ENCODE peak calls at places on chromosome 17, in nine cellular contexts. One of them, this sample, is unnamed.

GRCh38 chr17:28317965-28318758 is 838 bp upstream of the TMEM97 start:
- DNase-seq in right atrium auricular region: no peak
- DNase-seq in endothelial cell: peak
- DNase-seq in epithelial cell of esophagus: no peak
- DNase-seq in ovary: no peak
- DNase-seq in breast epithelium: no peak
- DNase-seq in stomach: no peak
- DNase-seq in RWPE1: no peak
- DNase-seq in D721Med: no peak
- DNase-seq in this sample: peak

GRCh38 chr17:77286641-77287431 is 146.1 kb downstream of the SEC14L1 start:
- DNase-seq in right atrium auricular region: no peak
- DNase-seq in ovary: no peak
- DNase-seq in D721Med: peak
- DNase-seq in RWPE1: peak
- DNase-seq in stomach: peak
- DNase-seq in endothelial cell: no peak
- DNase-seq in breast epithelium: peak
- DNase-seq in epithelial cell of esophagus: peak
- DNase-seq in this sample: no peak

GRCh38 chr17:70848785-70849184 is 679.5 kb downstream of the KCNJ2 start:
- DNase-seq in RWPE1: peak
- DNase-seq in epithelial cell of esophagus: peak
- DNase-seq in stomach: no peak
- DNase-seq in D721Med: no peak
- DNase-seq in right atrium auricular region: no peak
- DNase-seq in breast epithelium: no peak
- DNase-seq in ovary: no peak
- DNase-seq in endothelial cell: no peak
- DNase-seq in this sample: no peak

GRCh38 chr17:42010898-42011516 is 6.2 kb downstream of the DNAJC7 start:
- DNase-seq in endothelial cell: no peak
- DNase-seq in D721Med: no peak
- DNase-seq in stomach: no peak
- DNase-seq in right atrium auricular region: no peak
- DNase-seq in epithelial cell of esophagus: peak
- DNase-seq in ovary: no peak
- DNase-seq in breast epithelium: no peak
- DNase-seq in RWPE1: peak
- DNase-seq in this sample: no peak

GRCh38 chr17:20967776-20968175 is 75.0 kb downstream of the USP22 start:
- DNase-seq in ovary: no peak
- DNase-seq in breast epithelium: no peak
- DNase-seq in stomach: no peak
- DNase-seq in endothelial cell: no peak
- DNase-seq in epithelial cell of esophagus: peak
- DNase-seq in RWPE1: no peak
- DNase-seq in D721Med: no peak
- DNase-seq in right atrium auricular region: no peak
- DNase-seq in this sample: no peak

GRCh38 chr17:42387221-42387657 is 1.0 kb downstream of the STAT3 start:
- DNase-seq in ovary: no peak
- DNase-seq in D721Med: no peak
- DNase-seq in endothelial cell: no peak
- DNase-seq in breast epithelium: no peak
- DNase-seq in RWPE1: peak
- DNase-seq in stomach: no peak
- DNase-seq in epithelial cell of esophagus: peak
- DNase-seq in right atrium auricular region: no peak
- DNase-seq in this sample: no peak

GRCh38 chr17:1829189-1829578 is 518 bp downstream of the SMYD4 start:
- DNase-seq in stomach: no peak
- DNase-seq in RWPE1: peak
- DNase-seq in breast epithelium: no peak
- DNase-seq in right atrium auricular region: no peak
- DNase-seq in ovary: peak
- DNase-seq in endothelial cell: no peak
- DNase-seq in epithelial cell of esophagus: peak
- DNase-seq in D721Med: no peak
- DNase-seq in this sample: peak

GRCh38 chr17:35169964-35170363 is 22.3 kb downstream of the UNC45B start:
- DNase-seq in D721Med: no peak
- DNase-seq in breast epithelium: no peak
- DNase-seq in right atrium auricular region: no peak
- DNase-seq in epithelial cell of esophagus: no peak
- DNase-seq in ovary: no peak
- DNase-seq in RWPE1: no peak
- DNase-seq in endothelial cell: no peak
- DNase-seq in stomach: no peak
- DNase-seq in this sample: no peak

GRCh38 chr17:50593321-50593720 is 32.8 kb downstream of the CACNA1G start:
- DNase-seq in epithelial cell of esophagus: no peak
- DNase-seq in endothelial cell: no peak
- DNase-seq in D721Med: peak
- DNase-seq in ovary: no peak
- DNase-seq in RWPE1: no peak
- DNase-seq in stomach: peak
- DNase-seq in right atrium auricular region: no peak
- DNase-seq in breast epithelium: peak
- DNase-seq in this sample: peak

GRCh38 chr17:17175917-17176316 is 30.2 kb downstream of the PLD6 start:
- DNase-seq in endothelial cell: no peak
- DNase-seq in right atrium auricular region: no peak
- DNase-seq in D721Med: no peak
- DNase-seq in breast epithelium: no peak
- DNase-seq in stomach: no peak
- DNase-seq in ovary: no peak
- DNase-seq in RWPE1: no peak
- DNase-seq in epithelial cell of esophagus: no peak
- DNase-seq in this sample: no peak

GRCh38 chr17:66829386-66829864 is 5.5 kb upstream of the CACNG5 start:
- DNase-seq in ovary: peak
- DNase-seq in right atrium auricular region: no peak
- DNase-seq in breast epithelium: no peak
- DNase-seq in D721Med: no peak
- DNase-seq in stomach: peak
- DNase-seq in endothelial cell: peak
- DNase-seq in epithelial cell of esophagus: peak
- DNase-seq in RWPE1: peak
- DNase-seq in this sample: no peak

GRCh38 chr17:17443173-17443572 is 33.6 kb upstream of the MED9 start:
- DNase-seq in epithelial cell of esophagus: no peak
- DNase-seq in stomach: no peak
- DNase-seq in right atrium auricular region: no peak
- DNase-seq in ovary: no peak
- DNase-seq in D721Med: no peak
- DNase-seq in breast epithelium: no peak
- DNase-seq in RWPE1: no peak
- DNase-seq in endothelial cell: no peak
- DNase-seq in this sample: no peak

GRCh38 chr17:41415833-41416335 is 8.5 kb downstream of the KRT37 start:
- DNase-seq in right atrium auricular region: no peak
- DNase-seq in stomach: no peak
- DNase-seq in epithelial cell of esophagus: no peak
- DNase-seq in D721Med: no peak
- DNase-seq in endothelial cell: no peak
- DNase-seq in ovary: peak
- DNase-seq in breast epithelium: no peak
- DNase-seq in RWPE1: no peak
- DNase-seq in this sample: no peak

DNA sequence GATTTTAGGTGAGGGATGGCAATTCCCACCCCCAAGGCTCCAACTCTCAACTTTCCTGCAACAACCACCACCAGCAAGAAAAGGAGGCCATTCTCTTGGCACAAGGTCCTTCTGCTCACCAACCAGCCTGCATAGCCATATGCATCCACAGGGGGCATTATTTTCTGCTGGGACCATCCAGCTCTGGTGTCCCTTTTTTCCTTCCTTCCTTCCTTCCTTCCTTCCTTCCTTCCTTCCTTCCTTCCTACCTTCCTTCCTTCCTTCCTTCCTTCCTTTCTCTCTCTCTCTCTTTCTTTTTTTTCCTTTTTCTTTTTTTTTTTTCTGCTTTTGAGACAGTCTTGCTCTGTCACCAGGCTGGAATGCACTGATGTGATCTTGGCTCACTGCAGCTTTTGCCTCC is 21.1 kb upstream of the COX10 start:
- DNase-seq in RWPE1: no peak
- DNase-seq in breast epithelium: no peak
- DNase-seq in right atrium auricular region: no peak
- DNase-seq in D721Med: no peak
- DNase-seq in epithelial cell of esophagus: no peak
- DNase-seq in ovary: no peak
- DNase-seq in stomach: no peak
- DNase-seq in endothelial cell: no peak
- DNase-seq in this sample: peak
- TF ChIP-seq CTCF in RWPE1: no peak
- TF ChIP-seq CTCF in breast epithelium: no peak
- TF ChIP-seq CTCF in right atrium auricular region: no peak
- TF ChIP-seq CTCF in D721Med: no peak
- TF ChIP-seq CTCF in epithelial cell of esophagus: peak
- TF ChIP-seq CTCF in ovary: no peak
- TF ChIP-seq CTCF in stomach: no peak
- TF ChIP-seq CTCF in endothelial cell: peak
- TF ChIP-seq CTCF in this sample: peak

GRCh38 chr17:58136669-58137279 is 11.4 kb upstream of the OR4D1 start:
- DNase-seq in stomach: no peak
- DNase-seq in breast epithelium: no peak
- DNase-seq in epithelial cell of esophagus: peak
- DNase-seq in right atrium auricular region: no peak
- DNase-seq in endothelial cell: peak
- DNase-seq in ovary: no peak
- DNase-seq in RWPE1: peak
- DNase-seq in D721Med: no peak
- DNase-seq in this sample: no peak
- TF ChIP-seq CTCF in stomach: no peak
- TF ChIP-seq CTCF in breast epithelium: no peak
- TF ChIP-seq CTCF in epithelial cell of esophagus: peak
- TF ChIP-seq CTCF in right atrium auricular region: no peak
- TF ChIP-seq CTCF in endothelial cell: no peak
- TF ChIP-seq CTCF in ovary: no peak
- TF ChIP-seq CTCF in RWPE1: peak
- TF ChIP-seq CTCF in D721Med: peak
- TF ChIP-seq CTCF in this sample: no peak

GRCh38 chr17:7355053-7355452 is at the start of gene TMEM95:
- DNase-seq in ovary: peak
- DNase-seq in breast epithelium: no peak
- DNase-seq in right atrium auricular region: no peak
- DNase-seq in endothelial cell: no peak
- DNase-seq in RWPE1: no peak
- DNase-seq in D721Med: no peak
- DNase-seq in epithelial cell of esophagus: peak
- DNase-seq in stomach: no peak
- DNase-seq in this sample: no peak

GRCh38 chr17:7352910-7353635 is 1.1 kb downstream of the KCTD11 start:
- DNase-seq in endothelial cell: no peak
- DNase-seq in D721Med: no peak
- DNase-seq in ovary: peak
- DNase-seq in epithelial cell of esophagus: no peak
- DNase-seq in stomach: no peak
- DNase-seq in RWPE1: no peak
- DNase-seq in breast epithelium: no peak
- DNase-seq in right atrium auricular region: no peak
- DNase-seq in this sample: no peak

GRCh38 chr17:7351665-7352558 is at the start of gene KCTD11:
- DNase-seq in D721Med: peak
- DNase-seq in ovary: peak
- DNase-seq in epithelial cell of esophagus: peak
- DNase-seq in right atrium auricular region: peak
- DNase-seq in breast epithelium: peak
- DNase-seq in RWPE1: peak
- DNase-seq in endothelial cell: peak
- DNase-seq in stomach: peak
- DNase-seq in this sample: peak

GRCh38 chr17:7354262-7354781 is 634 bp upstream of the TMEM95 start:
- DNase-seq in RWPE1: peak
- DNase-seq in stomach: no peak
- DNase-seq in epithelial cell of esophagus: peak
- DNase-seq in ovary: no peak
- DNase-seq in D721Med: no peak
- DNase-seq in breast epithelium: no peak
- DNase-seq in right atrium auricular region: no peak
- DNase-seq in endothelial cell: no peak
- DNase-seq in this sample: no peak

DNA sequence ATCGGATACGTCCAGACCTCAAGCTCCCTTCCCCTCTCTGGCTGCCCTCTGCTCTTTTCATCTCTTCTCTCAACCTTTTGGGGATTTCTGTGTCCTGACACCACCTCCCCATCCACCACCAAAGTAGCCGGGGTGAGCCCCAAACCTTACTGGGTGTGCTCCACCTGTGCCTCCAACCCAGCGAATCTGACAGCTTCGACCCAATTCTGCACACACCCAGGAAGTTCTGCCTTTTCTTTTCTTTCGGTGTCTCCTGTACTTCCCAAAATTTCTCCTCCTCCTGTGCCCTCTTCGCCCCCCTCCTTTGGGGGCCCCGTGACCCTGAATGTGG is 562 bp downstream of the KCTD11 start:
- DNase-seq in ovary: no peak
- DNase-seq in D721Med: no peak
- DNase-seq in endothelial cell: no peak
- DNase-seq in breast epithelium: no peak
- DNase-seq in epithelial cell of esophagus: no peak
- DNase-seq in right atrium auricular region: no peak
- DNase-seq in stomach: no peak
- DNase-seq in RWPE1: no peak
- DNase-seq in this sample: no peak
- TF ChIP-seq CTCF in ovary: no peak
- TF ChIP-seq CTCF in D721Med: no peak
- TF ChIP-seq CTCF in endothelial cell: no peak
- TF ChIP-seq CTCF in breast epithelium: no peak
- TF ChIP-seq CTCF in epithelial cell of esophagus: no peak
- TF ChIP-seq CTCF in right atrium auricular region: no peak
- TF ChIP-seq CTCF in stomach: no peak
- TF ChIP-seq CTCF in RWPE1: peak
- TF ChIP-seq CTCF in this sample: no peak

GRCh38 chr17:48951572-48951971 is 6.9 kb upstream of the SNF8 start:
- DNase-seq in right atrium auricular region: no peak
- DNase-seq in RWPE1: no peak
- DNase-seq in endothelial cell: no peak
- DNase-seq in ovary: no peak
- DNase-seq in stomach: no peak
- DNase-seq in breast epithelium: no peak
- DNase-seq in epithelial cell of esophagus: no peak
- DNase-seq in D721Med: no peak
- DNase-seq in this sample: no peak

GRCh38 chr17:48952904-48953303 is 8.3 kb upstream of the SNF8 start:
- DNase-seq in right atrium auricular region: no peak
- DNase-seq in stomach: no peak
- DNase-seq in D721Med: no peak
- DNase-seq in ovary: no peak
- DNase-seq in epithelial cell of esophagus: no peak
- DNase-seq in endothelial cell: no peak
- DNase-seq in breast epithelium: no peak
- DNase-seq in RWPE1: no peak
- DNase-seq in this sample: no peak

DNA sequence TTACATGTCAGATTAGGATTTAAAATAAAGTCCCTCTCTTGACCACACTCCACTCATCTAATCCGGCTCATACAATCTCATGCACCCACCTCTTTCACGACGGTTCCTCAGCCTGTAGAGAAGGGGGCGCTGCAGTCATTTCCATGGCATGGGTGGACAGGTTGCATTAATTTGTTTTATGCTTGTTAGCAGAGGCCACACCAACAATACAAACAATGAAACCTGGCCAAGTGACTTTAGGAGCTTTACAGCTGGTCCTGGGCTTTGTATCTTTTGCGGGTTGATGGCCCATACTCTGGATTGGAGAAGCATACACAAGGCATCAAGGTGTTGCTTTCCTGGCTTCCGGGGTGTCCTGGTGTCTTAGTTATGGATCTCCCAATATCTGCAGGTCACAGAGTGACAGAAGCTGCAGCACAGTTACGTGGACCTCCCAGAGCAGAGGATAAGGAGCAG is 9.7 kb upstream of the SNF8 start:
- DNase-seq in endothelial cell: peak
- DNase-seq in epithelial cell of esophagus: peak
- DNase-seq in ovary: no peak
- DNase-seq in stomach: no peak
- DNase-seq in D721Med: no peak
- DNase-seq in RWPE1: no peak
- DNase-seq in breast epithelium: no peak
- DNase-seq in right atrium auricular region: no peak
- DNase-seq in this sample: peak
- TF ChIP-seq CTCF in endothelial cell: no peak
- TF ChIP-seq CTCF in epithelial cell of esophagus: peak
- TF ChIP-seq CTCF in ovary: no peak
- TF ChIP-seq CTCF in stomach: peak
- TF ChIP-seq CTCF in D721Med: peak
- TF ChIP-seq CTCF in RWPE1: no peak
- TF ChIP-seq CTCF in breast epithelium: no peak
- TF ChIP-seq CTCF in right atrium auricular region: no peak
- TF ChIP-seq CTCF in this sample: no peak

This sample was measured in glutamatergic neuron.